ENCODE peak calls at places on chromosomes 3 and 15, in six cellular contexts. V is psoas muscle, K is PC-3, D is endothelial cell of umbilical vein, P is kidney, R is AG04449. G is an unnamed sample.

GRCh38 chr3:116048991-116049390 is 396.3 kb downstream of the LSAMP start:
- DNase-seq in V (no peak), K (no peak), P (no peak), R (no peak), D (no peak), G (no peak)

GRCh38 chr3:67349551-67350174 is 304.7 kb downstream of the SUCLG2 start:
- DNase-seq in K (peak; percentile 10), D (no peak), P (no peak), R (no peak), V (no peak), G (no peak)

GRCh38 chr3:79032686-79033318 is 735.0 kb downstream of the ROBO1 start:
- DNase-seq in V (no peak), R (no peak), K (peak; percentile 86), P (no peak), D (peak; percentile 62), G (no peak)

GRCh38 chr3:100045696-100046095 is 68.6 kb downstream of the FILIP1L start:
- DNase-seq in K (peak; percentile 14), P (peak; percentile 80), V (peak; percentile 67), D (no peak), R (peak; percentile 98), G (no peak)

GRCh38 chr3:44058022-44058867 is 183.4 kb upstream of the TOPAZ1 start:
- DNase-seq in P (peak; percentile 77), V (no peak), K (peak; percentile 67), R (peak; percentile 26), D (no peak), G (no peak)

GRCh38 chr3:54817628-54818027 is 110.2 kb downstream of the LRTM1 start:
- DNase-seq in P (no peak), R (peak; percentile 78), V (no peak), D (no peak), K (no peak), G (no peak)

GRCh38 chr15:83844742-83845141 is 190.8 kb downstream of the ADAMTSL3 start:
- DNase-seq in P (no peak), R (no peak), V (peak; percentile 27), D (no peak), K (no peak), G (no peak)

GRCh38 chr3:152556731-152557254 is 278.1 kb upstream of the P2RY1 start:
- DNase-seq in K (peak; percentile 10), V (no peak), P (no peak), R (peak; percentile 26), D (peak; percentile 36), G (peak; percentile 4)

GRCh38 chr3:159726231-159726964 is 262.2 kb upstream of the IL12A start:
- DNase-seq in K (peak; percentile 97), R (no peak), V (no peak), P (no peak), D (no peak), G (peak; percentile 61)

GRCh38 chr15:94480289-94480834 is 249.0 kb downstream of the MCTP2 start:
- DNase-seq in P (no peak), V (no peak), R (no peak), K (no peak), D (no peak), G (no peak)

GRCh38 chr3:119195911-119196310 is 22.5 kb downstream of the UPK1B start:
- DNase-seq in R (no peak), K (peak; percentile 22), D (no peak), P (no peak), V (no peak), G (no peak)

GRCh38 chr3:126970101-126970500 is 12.8 kb upstream of the PLXNA1 start:
- DNase-seq in P (peak; percentile 38), D (no peak), K (no peak), V (no peak), R (no peak), G (no peak)

GRCh38 chr3:124609402-124609801 is 120.8 kb upstream of the UMPS start:
- DNase-seq in V (no peak), K (no peak), D (no peak), R (peak; percentile 19), P (no peak), G (no peak)

GRCh38 chr3:182244222-182244971 is 532.7 kb downstream of the SOX2 start:
- DNase-seq in D (no peak), V (no peak), K (no peak), R (no peak), P (no peak), G (no peak)

GRCh38 chr3:182245059-182245458 is 533.3 kb downstream of the SOX2 start:
- DNase-seq in P (no peak), D (no peak), R (no peak), K (no peak), V (no peak), G (no peak)

GRCh38 chr3:182246870-182247269 is 535.1 kb downstream of the SOX2 start:
- DNase-seq in P (no peak), D (no peak), R (no peak), K (no peak), V (no peak), G (no peak)

GRCh38 chr3:182252802-182253201 is 540.5 kb upstream of the ATP11B start:
- DNase-seq in P (no peak), V (no peak), K (no peak), D (no peak), R (no peak), G (no peak)

DNA sequence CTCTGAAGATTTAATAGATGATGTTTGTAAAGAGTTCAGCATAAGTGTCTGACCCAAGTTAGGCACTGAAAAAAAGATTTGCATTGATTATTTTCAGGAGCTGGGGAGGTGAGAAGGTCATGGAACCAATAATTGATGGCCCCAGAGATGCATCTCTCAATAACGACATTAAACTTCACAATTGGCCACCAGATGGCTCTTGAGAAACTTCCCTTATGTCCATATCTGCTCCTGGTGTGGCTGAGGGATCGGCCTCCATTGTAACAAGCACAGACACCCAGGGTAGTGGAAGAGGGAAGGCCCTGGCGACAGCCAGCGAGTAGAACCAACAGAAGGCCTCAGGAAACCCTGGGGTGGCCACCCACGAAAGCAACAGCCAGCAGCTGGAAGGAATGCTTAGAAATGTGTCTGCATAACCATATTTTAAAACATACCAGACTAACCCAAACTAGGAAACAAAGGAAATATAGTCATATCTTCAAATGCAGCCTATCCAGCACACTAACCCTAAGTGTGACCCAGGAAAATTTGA is 536.7 kb downstream of the SOX2 start:
- DNase-seq in P (no peak), K (peak; percentile 56), D (no peak), R (no peak), V (no peak), G (no peak)
- TF ChIP-seq CTCF in P (no peak), K (peak; percentile 54), D (no peak), R (peak; percentile 15), V (no peak), G (no peak)

GRCh38 chr3:122578110-122578740 is 775 bp downstream of the PARP15 start:
- DNase-seq in V (no peak), D (no peak), P (no peak), K (no peak), R (no peak), G (no peak)

GRCh38 chr3:122572940-122573412 is 4.5 kb upstream of the PARP15 start:
- DNase-seq in D (peak; percentile 63), V (no peak), P (no peak), R (no peak), K (peak; percentile 98), G (peak; percentile 55)

GRCh38 chr3:122576174-122576940 is 1.1 kb upstream of the PARP15 start:
- DNase-seq in D (no peak), R (no peak), V (no peak), P (no peak), K (no peak), G (no peak)

GRCh38 chr3:122581622-122582021 is 4.2 kb downstream of the PARP15 start:
- DNase-seq in P (no peak), R (no peak), K (no peak), D (no peak), V (no peak), G (no peak)

DNA sequence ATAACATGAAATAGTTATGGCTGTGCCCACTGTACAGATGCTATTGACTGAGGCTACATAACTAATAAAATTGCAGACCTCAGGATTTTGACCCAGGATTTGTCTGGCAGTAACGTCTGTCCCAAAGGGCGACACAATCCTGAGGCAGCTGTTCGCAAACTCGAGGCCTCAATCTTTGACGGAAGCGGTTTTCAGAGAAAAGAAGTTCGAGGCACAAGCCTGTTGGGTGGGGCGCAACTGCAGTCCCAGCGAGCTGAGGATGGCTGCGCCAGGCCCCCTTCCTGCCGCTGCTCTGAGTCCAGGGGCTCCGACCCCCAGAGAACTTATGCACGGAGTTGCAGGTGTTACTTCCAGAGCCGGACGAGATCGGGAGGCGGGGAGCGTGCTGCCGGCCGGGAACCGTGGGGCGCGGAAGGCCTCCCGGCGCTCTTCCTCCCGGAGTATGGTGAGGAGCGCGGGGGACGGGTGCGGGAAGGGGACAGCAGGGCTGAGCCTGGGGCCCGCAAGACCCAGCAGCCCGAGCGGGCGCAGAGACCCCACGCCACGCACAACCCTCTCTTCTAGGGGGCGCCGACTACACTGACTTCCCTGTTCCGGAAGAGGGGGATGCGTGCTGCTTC is at the start of gene PARP15:
- DNase-seq in D (peak; percentile 24), P (peak; percentile 72), V (peak; percentile 15), K (no peak), R (no peak), G (no peak)
- H3K4me3 ChIP-seq in D (peak within 1 kb of the TSS; percentile 51), P (peak within 1 kb of the TSS; percentile 37), V (peak within 1 kb of the TSS; percentile 64), K (no peak within 1 kb of the TSS), R (peak within 1 kb of the TSS; percentile 49), G (peak within 1 kb of the TSS; percentile 48)

DNA sequence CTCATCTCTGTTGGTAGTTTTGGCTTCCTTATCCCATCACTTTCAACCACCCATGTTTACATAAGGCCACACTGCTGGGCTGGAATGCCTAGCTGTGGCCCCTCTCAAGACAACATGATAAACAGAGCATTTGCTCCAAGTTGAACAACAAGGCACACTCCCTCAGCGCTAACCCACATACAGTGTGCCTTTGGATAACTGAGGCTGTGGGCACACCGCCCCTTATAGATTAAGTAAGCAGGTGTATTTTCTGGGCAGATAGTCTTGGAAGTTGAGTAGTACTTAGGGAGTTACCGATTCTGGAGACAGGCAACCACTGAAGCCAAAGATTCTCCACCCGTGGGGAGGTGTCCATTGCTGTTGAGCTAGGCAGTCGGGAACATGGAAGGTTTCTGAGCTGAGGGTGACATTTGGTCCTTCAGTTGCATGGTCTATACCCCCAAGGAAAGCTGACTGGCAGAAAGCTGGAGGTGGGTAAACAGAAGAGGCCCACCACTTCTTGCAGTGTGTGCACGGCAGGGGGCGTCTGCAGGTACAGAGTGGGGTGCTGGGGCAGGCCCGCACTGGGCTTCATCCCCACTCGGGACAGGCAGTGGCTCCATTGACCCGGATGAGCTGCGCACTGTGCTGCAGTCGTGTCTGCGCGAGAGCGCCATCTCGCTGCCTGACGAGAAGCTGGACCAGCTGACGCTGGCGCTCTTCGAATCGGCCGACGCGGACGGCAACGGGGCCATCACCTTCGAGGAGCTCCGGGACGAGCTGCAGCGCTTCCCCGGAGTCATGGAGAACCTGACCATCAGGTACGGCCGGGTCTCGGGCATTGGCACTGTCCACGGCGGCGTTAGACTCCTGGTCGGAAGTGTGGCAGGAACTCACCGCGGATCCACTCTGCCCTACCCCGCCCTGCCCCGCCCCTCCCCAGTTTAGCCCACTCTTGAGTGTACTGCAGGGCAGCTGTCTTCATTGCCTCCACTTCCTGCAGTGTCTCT is 16.8 kb downstream of the NOX5 start:
- DNase-seq in K (peak; percentile 50), D (peak; percentile 35), R (no peak), P (peak; percentile 84), V (peak; percentile 33), G (no peak)
- TF ChIP-seq CTCF in K (peak; percentile 58), D (peak; percentile 56), R (peak; percentile 59), P (peak; percentile 34), V (peak; percentile 28), G (peak; percentile 72)

DNA sequence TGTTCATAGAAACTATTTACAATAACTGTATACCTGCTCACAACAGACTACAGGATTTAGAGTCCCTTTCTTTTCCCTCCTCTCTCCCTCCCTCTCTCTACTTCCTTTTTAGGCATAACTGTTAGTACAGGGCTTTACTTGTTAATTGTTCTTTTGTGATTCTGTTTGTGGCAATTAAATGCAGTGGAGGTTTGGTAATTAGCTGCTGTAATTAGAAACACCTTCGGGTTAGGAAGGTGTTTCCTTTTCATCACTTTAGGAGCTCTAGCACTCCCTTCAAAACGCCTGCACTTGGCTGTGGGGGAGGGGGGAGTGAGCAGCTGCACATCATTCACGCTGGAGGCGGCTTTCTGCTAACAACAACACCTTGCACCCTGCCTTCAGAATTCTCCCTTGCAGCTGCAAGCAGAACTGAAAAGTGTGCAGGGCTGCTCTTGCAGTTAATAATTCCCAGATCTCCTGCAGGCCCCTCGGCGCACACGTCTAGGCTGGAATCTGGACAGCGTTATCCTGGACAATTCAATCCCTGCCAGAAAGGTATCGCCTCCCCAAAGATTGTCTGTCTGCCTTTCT is 242.6 kb upstream of the RGMA start:
- DNase-seq in D (no peak), K (no peak), P (no peak), R (no peak), V (no peak), G (no peak)
- H3K4me3 ChIP-seq in D (no peak overlapping the region), K (no peak overlapping the region), P (no peak overlapping the region), R (no peak overlapping the region), V (no peak overlapping the region), G (no peak overlapping the region)